ENCODE peak calls at places on chromosome 1, in seven cellular contexts. J is NCI-H1436; L is substantia nigra; K is dermis blood vessel endothelial cell; Z is COR-L47; D is stimulated activated CD4-positive, alpha-beta T cell treated with anti-CD3 and anti-CD28 coated beads, Interleukin-12 subunit alpha, Interleukin-12 subunit beta, amount 100 ng/mL, for 4 hours; X is Caki2. B is an unnamed sample.

GRCh38 chr1:204623894-204624361 is 61.6 kb downstream of the LRRN2 start:
- DNase-seq in J (peak), L (no peak), K (no peak), Z (no peak), D (no peak), X (no peak), B (peak)

GRCh38 chr1:165954940-165955339 is 127.5 kb downstream of the UCK2 start:
- DNase-seq in J (no peak), L (no peak), D (no peak), X (no peak), Z (no peak), K (no peak), B (no peak)

GRCh38 chr1:48396208-48396607 is 75.8 kb downstream of the SPATA6 start:
- DNase-seq in X (no peak), L (no peak), D (no peak), Z (no peak), K (no peak), J (no peak), B (no peak)

GRCh38 chr1:204323887-204324286 is 35.8 kb downstream of the PLEKHA6 start:
- DNase-seq in L (no peak), Z (no peak), J (no peak), X (peak), D (peak), K (peak), B (no peak)

GRCh38 chr1:234978397-234979291 is 150.0 kb downstream of the TOMM20 start:
- DNase-seq in J (peak), X (peak), L (peak), Z (peak), K (peak), D (peak), B (no peak)

GRCh38 chr1:11984121-11984520 is 3.9 kb downstream of the MFN2 start:
- DNase-seq in K (no peak), Z (no peak), X (no peak), D (no peak), L (no peak), J (no peak), B (no peak)

GRCh38 chr1:84855168-84855567 is 37.8 kb downstream of the LPAR3 start:
- DNase-seq in K (no peak), D (no peak), L (no peak), J (no peak), Z (no peak), X (no peak), B (no peak)

GRCh38 chr1:1360511-1361169 is 2.3 kb upstream of the MXRA8 start:
- DNase-seq in L (no peak), J (no peak), D (no peak), K (no peak), Z (no peak), X (peak), B (peak)

GRCh38 chr1:217457016-217457415 is 173.9 kb downstream of the GPATCH2 start:
- DNase-seq in J (no peak), X (no peak), D (no peak), Z (no peak), K (no peak), L (no peak), B (no peak)

GRCh38 chr1:32701421-32701911 is 1.1 kb downstream of the SYNC start:
- DNase-seq in L (no peak), K (no peak), Z (no peak), J (no peak), X (no peak), D (no peak), B (no peak)

B was measured in ecto neural progenitor cell.